ENCODE peak calls at places on chromosomes 1 and 21, in nine cellular contexts. S is IMR-90, P is breast epithelium, B is uterus, E is T-cell, O is heart right ventricle, Y is epithelial cell of esophagus, V is K562, R is NCI-H1436. K is an unnamed sample.

GRCh38 chr1:31760901-31761470 is 3.2 kb downstream of the ADGRB2 start:
- DNase-seq in S (peak), P (peak), B (peak), E (peak), O (peak), Y (peak), V (peak), R (peak), K (no peak)

GRCh38 chr1:247647864-247648263 is 31.7 kb downstream of the OR13G1 start:
- DNase-seq in S (no peak), P (peak), B (no peak), E (no peak), O (no peak), Y (no peak), V (no peak), R (peak), K (no peak)

GRCh38 chr1:94119796-94120590 is 955 bp downstream of the ABCA4 start:
- DNase-seq in S (peak), P (no peak), B (no peak), E (no peak), O (no peak), Y (no peak), V (no peak), R (no peak), K (no peak)

GRCh38 chr1:151399890-151400235 is 490 bp downstream of the PSMB4 start:
- DNase-seq in S (peak), P (no peak), B (no peak), E (no peak), O (no peak), Y (peak), V (no peak), R (no peak), K (no peak)

GRCh38 chr1:231020139-231020601 is 19.9 kb downstream of the FAM89A start:
- DNase-seq in S (peak), P (no peak), B (no peak), E (no peak), O (no peak), Y (peak), V (no peak), R (no peak), K (no peak)

GRCh38 chr1:156502396-156502748 is 1.8 kb upstream of the MEF2D start:
- DNase-seq in S (no peak), P (no peak), B (no peak), E (no peak), O (no peak), Y (peak), V (no peak), R (no peak), K (no peak)

GRCh38 chr21:41387042-41387819 is 25.4 kb downstream of the MX2 start:
- DNase-seq in S (no peak), P (no peak), B (no peak), E (no peak), O (no peak), Y (no peak), V (no peak), R (no peak), K (no peak)

GRCh38 chr1:163796394-163796821 is 474.7 kb downstream of the NUF2 start:
- DNase-seq in S (peak), P (no peak), B (no peak), E (no peak), O (no peak), Y (peak), V (no peak), R (peak), K (no peak)

GRCh38 chr1:28417441-28418277 is 48.1 kb downstream of the PHACTR4 start:
- DNase-seq in S (peak), P (no peak), B (no peak), E (no peak), O (no peak), Y (peak), V (no peak), R (no peak), K (no peak)

GRCh38 chr1:41514381-41514780 is 29.9 kb upstream of the EDN2 start:
- DNase-seq in S (no peak), P (no peak), B (no peak), E (no peak), O (no peak), Y (no peak), V (no peak), R (no peak), K (no peak)

GRCh38 chr1:167905182-167905581 is 8.8 kb downstream of the ADCY10 start:
- DNase-seq in S (peak), P (no peak), B (no peak), E (no peak), O (no peak), Y (no peak), V (no peak), R (no peak), K (no peak)

GRCh38 chr1:59394706-59395417 is 98.0 kb downstream of the FGGY start:
- DNase-seq in S (no peak), P (no peak), B (no peak), E (no peak), O (no peak), Y (no peak), V (no peak), R (no peak), K (no peak)

GRCh38 chr1:203306089-203306969 is 1.0 kb downstream of the BTG2 start:
- DNase-seq in S (peak), P (peak), B (peak), E (no peak), O (peak), Y (peak), V (peak), R (peak), K (peak)

GRCh38 chr21:41371698-41372030 is 9.8 kb downstream of the MX2 start:
- DNase-seq in S (no peak), P (no peak), B (no peak), E (no peak), O (no peak), Y (no peak), V (no peak), R (no peak), K (no peak)

GRCh38 chr1:66270122-66270812 is 263.7 kb upstream of the SGIP1 start:
- DNase-seq in S (peak), P (no peak), B (peak), E (no peak), O (no peak), Y (no peak), V (no peak), R (no peak), K (no peak)

GRCh38 chr1:108643492-108644333 is 17.2 kb downstream of the HENMT1 start:
- DNase-seq in S (peak), P (peak), B (no peak), E (peak), O (no peak), Y (peak), V (peak), R (peak), K (no peak)

GRCh38 chr21:35840197-35840799 is 220.0 kb downstream of the SETD4 start:
- DNase-seq in S (peak), P (peak), B (peak), E (peak), O (no peak), Y (peak), V (peak), R (peak), K (peak)

GRCh38 chr1:157834430-157834829 is 7.2 kb downstream of the CD5L start:
- DNase-seq in S (no peak), P (no peak), B (no peak), E (no peak), O (no peak), Y (no peak), V (no peak), R (no peak), K (no peak)

GRCh38 chr1:16151200-16151708 is 4.6 kb downstream of the EPHA2 start:
- DNase-seq in S (peak), P (peak), B (no peak), E (no peak), O (no peak), Y (no peak), V (peak), R (no peak), K (no peak)

GRCh38 chr1:78619803-78620579 is at the start of gene IFI44L:
- DNase-seq in S (peak), P (peak), B (peak), E (peak), O (peak), Y (peak), V (no peak), R (no peak), K (no peak)

GRCh38 chr1:159339517-159339916 is 37.4 kb downstream of the FCER1A start:
- DNase-seq in S (no peak), P (no peak), B (no peak), E (no peak), O (no peak), Y (no peak), V (no peak), R (no peak), K (no peak)

GRCh38 chr1:209483691-209484090 is 99.8 kb upstream of the CAMK1G start:
- DNase-seq in S (no peak), P (no peak), B (no peak), E (no peak), O (no peak), Y (peak), V (no peak), R (no peak), K (no peak)

GRCh38 chr1:17314491-17314971 is 6.5 kb downstream of the PADI4 start:
- DNase-seq in S (no peak), P (peak), B (no peak), E (no peak), O (no peak), Y (no peak), V (no peak), R (no peak), K (no peak)

GRCh38 chr1:215643592-215644321 is 76.7 kb downstream of the KCTD3 start:
- DNase-seq in S (no peak), P (no peak), B (no peak), E (no peak), O (no peak), Y (no peak), V (no peak), R (no peak), K (no peak)

GRCh38 chr1:230211436-230212145 is 144.6 kb downstream of the GALNT2 start:
- DNase-seq in S (no peak), P (no peak), B (no peak), E (no peak), O (no peak), Y (no peak), V (no peak), R (no peak), K (no peak)

GRCh38 chr1:66931548-66932124 is 6.8 kb downstream of the MIER1 start:
- DNase-seq in S (no peak), P (no peak), B (no peak), E (no peak), O (no peak), Y (no peak), V (no peak), R (no peak), K (no peak)

GRCh38 chr1:160883586-160883985 is 1.4 kb downstream of the ITLN1 start:
- DNase-seq in S (no peak), P (no peak), B (no peak), E (no peak), O (no peak), Y (no peak), V (no peak), R (no peak), K (no peak)

GRCh38 chr1:910311-910880 is 13.3 kb upstream of the SAMD11 start:
- DNase-seq in S (no peak), P (no peak), B (peak), E (no peak), O (no peak), Y (no peak), V (no peak), R (no peak), K (no peak)

GRCh38 chr1:244163861-244164562 is 112.9 kb downstream of the ZBTB18 start:
- DNase-seq in S (peak), P (no peak), B (no peak), E (no peak), O (no peak), Y (peak), V (no peak), R (no peak), K (no peak)

GRCh38 chr1:170704256-170704655 is 40.3 kb downstream of the PRRX1 start:
- DNase-seq in S (peak), P (no peak), B (no peak), E (no peak), O (no peak), Y (no peak), V (no peak), R (no peak), K (no peak)

GRCh38 chr1:229625893-229626831 is at the start of the genes TAF5L and URB2:
- DNase-seq in S (peak), P (peak), B (peak), E (peak), O (peak), Y (peak), V (peak), R (peak), K (peak)

GRCh38 chr1:24898909-24899439 is 31.1 kb downstream of the RUNX3 start:
- DNase-seq in S (no peak), P (peak), B (no peak), E (no peak), O (no peak), Y (no peak), V (no peak), R (no peak), K (no peak)

GRCh38 chr1:34108711-34109110 is 56.3 kb downstream of the CSMD2 start:
- DNase-seq in S (no peak), P (no peak), B (no peak), E (no peak), O (no peak), Y (no peak), V (no peak), R (no peak), K (no peak)

GRCh38 chr1:113109908-113110554 is 37.0 kb downstream of the LRIG2 start:
- DNase-seq in S (peak), P (no peak), B (peak), E (no peak), O (no peak), Y (peak), V (peak), R (no peak), K (no peak)

GRCh38 chr1:233448290-233448689 is 120.8 kb downstream of the MAP3K21 start:
- DNase-seq in S (no peak), P (no peak), B (no peak), E (no peak), O (peak), Y (no peak), V (no peak), R (no peak), K (no peak)

GRCh38 chr1:192160186-192160585 is 1.9 kb downstream of the RGS18 start:
- DNase-seq in S (peak), P (no peak), B (no peak), E (no peak), O (no peak), Y (no peak), V (no peak), R (no peak), K (no peak)

GRCh38 chr1:227766015-227766634 is 30.9 kb downstream of the SNAP47 start:
- DNase-seq in S (peak), P (no peak), B (no peak), E (peak), O (no peak), Y (no peak), V (no peak), R (peak), K (no peak)